ENCODE peak calls at places on chromosome 15, in five cellular contexts. O, A, B, I and S are unnamed samples.

GRCh38 chr15:89818287-89818686 is 3.6 kb upstream of the ANPEP start:
- DNase-seq in O (no peak), A (no peak), B (no peak), I (no peak), S (no peak)

GRCh38 chr15:32125595-32125994 is 95.3 kb downstream of the CHRNA7 start:
- DNase-seq in O (no peak), A (no peak), B (no peak), I (no peak), S (no peak)

GRCh38 chr15:99443056-99443756 is 122.6 kb upstream of the MEF2A start:
- DNase-seq in O (no peak), A (peak), B (no peak), I (peak), S (peak)

GRCh38 chr15:69039516-69040225 is 25.2 kb downstream of the NOX5 start:
- DNase-seq in O (no peak), A (no peak), B (no peak), I (no peak), S (no peak)

GRCh38 chr15:98853593-98854420 is 153.8 kb downstream of the PGPEP1L start:
- DNase-seq in O (peak), A (no peak), B (no peak), I (no peak), S (peak)

GRCh38 chr15:78859971-78860733 is 12.5 kb upstream of the MORF4L1 start:
- DNase-seq in O (peak), A (peak), B (peak), I (peak), S (peak)

GRCh38 chr15:43168192-43169107 is 16.8 kb upstream of the CCNDBP1 start:
- DNase-seq in O (peak), A (no peak), B (no peak), I (no peak), S (no peak)

GRCh38 chr15:50883903-50884302 is 24.6 kb upstream of the AP4E1 start:
- DNase-seq in O (peak), A (no peak), B (no peak), I (no peak), S (no peak)

GRCh38 chr15:82108489-82109078 is 62.8 kb upstream of the MEX3B start:
- DNase-seq in O (peak), A (peak), B (peak), I (peak), S (peak)

GRCh38 chr15:27706300-27706699 is 392.8 kb downstream of the OCA2 start:
- DNase-seq in O (no peak), A (no peak), B (no peak), I (no peak), S (no peak)

GRCh38 chr15:68921926-68922325 is 8.4 kb upstream of the SPESP1 start:
- DNase-seq in O (peak), A (no peak), B (no peak), I (no peak), S (no peak)

GRCh38 chr15:99051308-99051707 is 43.7 kb upstream of the PGPEP1L start:
- DNase-seq in O (no peak), A (no peak), B (no peak), I (no peak), S (no peak)

GRCh38 chr15:100779331-100780207 is 100.1 kb upstream of the ALDH1A3 start:
- DNase-seq in O (no peak), A (no peak), B (no peak), I (no peak), S (peak)

GRCh38 chr15:34223904-34224596 is 766 bp upstream of the EMC4 start:
- DNase-seq in O (no peak), A (peak), B (no peak), I (no peak), S (no peak)

GRCh38 chr15:66623801-66624453 is 58.1 kb upstream of the LCTL start:
- DNase-seq in O (no peak), A (no peak), B (no peak), I (no peak), S (no peak)

GRCh38 chr15:89948796-89949195 is 36.0 kb upstream of the ARPIN start:
- DNase-seq in O (no peak), A (no peak), B (no peak), I (no peak), S (no peak)

GRCh38 chr15:49225572-49226281 is 55.7 kb downstream of the GALK2 start:
- DNase-seq in O (peak), A (no peak), B (no peak), I (no peak), S (no peak)

GRCh38 chr15:90774731-90775521 is 57.8 kb downstream of the BLM start:
- DNase-seq in O (peak), A (no peak), B (no peak), I (no peak), S (no peak)

GRCh38 chr15:42605281-42605744 is 29.9 kb downstream of the STARD9 start:
- DNase-seq in O (peak), A (no peak), B (no peak), I (no peak), S (no peak)

GRCh38 chr15:98648654-98649537 is 557 bp downstream of the IGF1R start:
- DNase-seq in O (peak), A (peak), B (peak), I (peak), S (peak)

GRCh38 chr15:25175789-25176615 is 221.2 kb downstream of the SNRPN start:
- DNase-seq in O (no peak), A (peak), B (peak), I (no peak), S (peak)

GRCh38 chr15:78374436-78375393 is 34.6 kb downstream of the CRABP1 start:
- DNase-seq in O (no peak), A (peak), B (no peak), I (peak), S (no peak)

GRCh38 chr15:69903476-69904295 is 194.0 kb downstream of the TLE3 start:
- DNase-seq in O (peak), A (no peak), B (no peak), I (no peak), S (no peak)

GRCh38 chr15:25792128-25792527 is 71.0 kb downstream of the ATP10A start:
- DNase-seq in O (no peak), A (no peak), B (no peak), I (no peak), S (peak)

GRCh38 chr15:84588053-84588874 is 12.5 kb upstream of the ZSCAN2 start:
- DNase-seq in O (peak), A (peak), B (peak), I (peak), S (peak)

GRCh38 chr15:31136016-31136415 is 34.5 kb upstream of the TRPM1 start:
- DNase-seq in O (no peak), A (no peak), B (no peak), I (no peak), S (no peak)

GRCh38 chr15:64246364-64247189 is 83.8 kb upstream of the PPIB start:
- DNase-seq in O (peak), A (no peak), B (no peak), I (no peak), S (no peak)

GRCh38 chr15:90851945-90852344 is 16.4 kb upstream of the FURIN start:
- DNase-seq in O (no peak), A (no peak), B (no peak), I (no peak), S (no peak)

GRCh38 chr15:74128785-74129350 is 1.5 kb upstream of the ISLR2 start:
- DNase-seq in O (no peak), A (no peak), B (no peak), I (no peak), S (no peak)

GRCh38 chr15:92882697-92883642 is 17.2 kb upstream of the CHD2 start:
- DNase-seq in O (no peak), A (peak), B (peak), I (peak), S (peak)

GRCh38 chr15:73838795-73839565 is 34.4 kb upstream of the TBC1D21 start:
- DNase-seq in O (peak), A (no peak), B (peak), I (peak), S (no peak)

GRCh38 chr15:66246937-66247336 is 6.6 kb downstream of the MEGF11 start:
- DNase-seq in O (no peak), A (no peak), B (no peak), I (no peak), S (no peak)

GRCh38 chr15:47027322-47027946 is 689.9 kb upstream of the SEMA6D start:
- DNase-seq in O (no peak), A (no peak), B (no peak), I (no peak), S (no peak)

GRCh38 chr15:31856581-31856980 is 173.7 kb upstream of the CHRNA7 start:
- DNase-seq in O (no peak), A (no peak), B (no peak), I (no peak), S (no peak)

GRCh38 chr15:99408236-99409096 is 157.2 kb downstream of the LRRC28 start:
- DNase-seq in O (peak), A (no peak), B (peak), I (no peak), S (peak)

GRCh38 chr15:79475312-79475711 is 43.2 kb downstream of the MINAR1 start:
- DNase-seq in O (peak), A (no peak), B (no peak), I (no peak), S (no peak)

GRCh38 chr15:45129651-45130129 is at the start of the genes DUOX1 and DUOXA1:
- DNase-seq in O (no peak), A (peak), B (peak), I (no peak), S (peak)
- H3K4me3 ChIP-seq in O (no peak), A (peak), B (peak), I (no peak), S (peak)

DNA sequence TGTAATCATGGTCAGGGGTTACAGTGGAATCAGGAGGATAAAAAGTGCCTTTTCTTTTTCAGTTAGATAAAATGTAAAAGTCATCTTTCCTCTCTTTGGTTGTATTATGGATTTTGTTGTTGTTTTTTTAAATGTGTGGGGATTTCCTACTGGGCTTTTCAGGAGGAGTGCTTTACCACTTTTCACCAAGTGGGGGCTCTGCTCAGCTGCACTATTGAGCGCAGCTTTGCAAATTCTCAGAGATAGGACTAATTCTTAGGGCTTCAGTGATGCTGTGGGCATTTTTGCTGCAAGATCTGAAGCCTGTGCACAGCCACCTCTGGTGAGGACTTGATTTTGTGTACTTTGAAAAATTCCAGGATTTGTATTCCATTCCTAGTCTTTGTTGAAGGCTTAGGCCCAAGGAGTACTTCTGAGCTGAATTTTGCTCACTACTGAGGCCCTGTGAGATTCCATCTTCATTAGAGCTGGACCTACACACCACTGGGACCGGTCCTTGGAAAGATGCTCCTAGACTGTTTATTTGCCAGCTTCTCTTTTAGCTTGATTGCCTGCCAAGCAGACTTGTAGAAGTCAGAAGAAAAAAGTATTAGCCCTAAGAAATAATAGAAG is 7.5 kb downstream of the GNB5 start:
- DNase-seq in O (peak), A (no peak), B (no peak), I (no peak), S (no peak)
- H3K4me3 ChIP-seq in O (no peak), A (no peak), B (no peak), I (no peak), S (no peak)

DNA sequence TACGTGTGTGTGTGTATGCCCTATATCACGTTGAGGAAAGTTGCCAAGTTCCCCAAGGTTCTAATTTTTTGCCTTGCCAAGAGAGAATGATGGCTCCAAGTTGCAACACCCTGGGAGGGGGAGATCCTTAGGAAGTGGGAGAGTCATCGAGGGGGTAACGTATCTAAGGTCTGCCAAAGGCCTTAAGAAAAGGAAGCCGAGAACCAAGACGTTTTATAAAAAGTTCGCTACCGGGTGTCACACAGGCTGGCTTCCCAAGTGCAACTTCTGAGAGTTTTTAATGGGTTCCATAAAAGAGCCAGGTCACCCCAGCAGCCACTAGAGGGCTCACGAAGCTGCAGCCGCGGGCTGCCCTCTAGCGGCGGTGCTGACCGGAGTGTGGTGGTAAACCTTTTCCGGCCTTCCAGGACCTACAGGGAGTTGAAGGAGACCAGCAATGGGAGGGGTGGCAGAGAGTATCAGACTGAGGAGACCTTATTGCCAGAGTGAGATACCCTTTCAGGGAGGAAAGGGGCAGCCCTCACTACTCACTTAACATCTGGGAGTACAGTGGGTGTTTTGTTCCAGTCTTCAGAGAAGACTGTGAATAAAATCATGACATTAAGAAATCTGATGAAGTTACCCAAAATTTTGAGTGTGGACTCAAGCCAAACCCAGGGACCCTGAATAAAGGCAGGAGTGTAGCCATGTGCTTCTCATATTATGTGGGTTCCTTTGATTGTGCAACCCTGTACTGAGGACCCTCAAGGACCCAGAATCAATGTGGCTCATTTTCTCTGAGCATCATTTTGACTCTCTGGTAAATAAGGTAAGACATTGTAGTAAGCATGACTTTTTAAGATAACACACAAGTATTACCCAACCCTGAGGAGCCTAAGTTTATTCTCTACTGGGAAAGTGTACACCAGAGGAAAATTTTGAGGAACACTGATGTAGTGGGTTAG is 2.5 kb upstream of the RFX7 start:
- DNase-seq in O (peak), A (peak), B (peak), I (peak), S (peak)
- H3K4me3 ChIP-seq in O (peak), A (peak), B (peak), I (no peak), S (peak)

GRCh38 chr15:40252141-40252437 is 13.2 kb downstream of the PAK6 start:
- DNase-seq in O (no peak), A (no peak), B (peak), I (no peak), S (no peak)
- H3K4me3 ChIP-seq in O (no peak), A (peak), B (peak), I (peak), S (peak)

DNA sequence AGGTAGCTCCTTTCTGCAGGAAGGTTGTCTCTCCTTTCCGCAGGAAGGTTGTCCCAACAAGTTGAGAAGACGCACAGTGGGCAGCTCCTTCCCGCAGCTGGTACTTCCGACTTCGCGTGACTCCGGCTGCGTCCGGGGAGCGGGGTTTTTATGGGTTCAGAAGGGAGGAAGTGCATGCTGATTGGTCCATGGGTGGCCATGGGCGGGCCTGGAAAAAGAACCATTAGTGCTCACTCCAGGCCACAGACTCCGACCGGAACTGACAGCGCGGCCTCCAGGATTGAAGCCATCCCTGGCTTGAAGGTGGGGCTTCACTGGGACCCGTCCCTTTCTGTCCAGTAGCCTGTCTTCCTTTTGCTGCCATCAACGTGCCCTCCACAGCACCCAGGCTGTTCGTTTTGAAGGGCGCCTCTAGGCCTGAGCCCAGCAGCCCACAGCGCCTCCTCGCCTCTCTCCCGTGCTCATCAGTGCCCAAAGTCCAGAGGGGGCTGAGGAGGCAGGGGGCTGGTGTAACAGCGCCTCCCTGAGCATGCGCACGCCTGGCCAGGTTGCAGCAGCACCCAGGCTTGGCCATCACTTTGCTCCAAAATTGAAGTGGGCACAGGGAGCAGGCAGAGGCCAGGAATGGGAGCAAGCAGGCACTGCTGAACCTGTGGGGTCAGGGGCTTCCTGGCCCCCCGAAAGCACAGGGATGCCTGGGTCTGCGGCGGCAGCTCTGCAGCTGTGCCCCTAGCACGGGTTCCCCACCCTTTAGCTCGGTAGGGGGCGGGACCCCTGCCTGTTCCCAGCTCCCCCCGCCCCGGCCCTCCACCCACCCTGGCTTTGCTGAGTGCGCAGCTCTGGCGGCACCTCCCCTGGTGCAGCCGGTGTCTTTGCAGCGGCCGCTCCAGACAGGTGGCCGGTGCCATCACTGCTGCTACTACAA is 330.6 kb upstream of the MCTP2 start:
- DNase-seq in O (no peak), A (no peak), B (no peak), I (peak), S (no peak)
- H3K4me3 ChIP-seq in O (no peak), A (no peak), B (no peak), I (no peak), S (no peak)

DNA sequence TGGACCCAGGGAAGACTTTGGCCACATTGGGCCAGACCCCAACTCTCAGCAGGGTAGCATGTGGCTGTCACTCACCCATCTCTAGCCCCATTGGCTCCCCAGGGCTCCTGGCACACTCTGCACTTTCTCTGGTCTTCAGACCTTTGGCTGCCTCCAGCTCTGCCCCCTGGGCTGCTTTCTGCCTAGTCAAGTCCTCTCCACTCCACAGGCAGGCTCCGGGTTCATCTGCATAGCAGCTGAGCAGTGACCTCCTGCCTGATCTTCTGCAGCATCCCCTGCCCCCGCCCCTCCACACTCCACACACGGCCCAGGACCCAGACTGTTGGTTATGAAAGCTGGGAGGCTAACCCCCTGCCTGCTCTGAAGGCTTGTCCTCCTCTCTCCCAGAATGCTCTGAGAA is 8.4 kb upstream of the C15orf39 start:
- DNase-seq in O (no peak), A (no peak), B (no peak), I (no peak), S (no peak)
- H3K4me3 ChIP-seq in O (no peak), A (no peak), B (no peak), I (no peak), S (no peak)

GRCh38 chr15:76343313-76343996 is 6.9 kb downstream of the ISL2 start:
- DNase-seq in O (no peak), A (no peak), B (no peak), I (no peak), S (no peak)

GRCh38 chr15:76342046-76342381 is 5.4 kb downstream of the ISL2 start:
- DNase-seq in O (peak), A (no peak), B (no peak), I (no peak), S (no peak)

GRCh38 chr15:76340802-76341365 is 4.3 kb downstream of the ISL2 start:
- DNase-seq in O (no peak), A (peak), B (no peak), I (peak), S (no peak)

GRCh38 chr15:76341366-76342045 is 4.9 kb downstream of the ISL2 start:
- DNase-seq in O (peak), A (peak), B (no peak), I (peak), S (no peak)

DNA sequence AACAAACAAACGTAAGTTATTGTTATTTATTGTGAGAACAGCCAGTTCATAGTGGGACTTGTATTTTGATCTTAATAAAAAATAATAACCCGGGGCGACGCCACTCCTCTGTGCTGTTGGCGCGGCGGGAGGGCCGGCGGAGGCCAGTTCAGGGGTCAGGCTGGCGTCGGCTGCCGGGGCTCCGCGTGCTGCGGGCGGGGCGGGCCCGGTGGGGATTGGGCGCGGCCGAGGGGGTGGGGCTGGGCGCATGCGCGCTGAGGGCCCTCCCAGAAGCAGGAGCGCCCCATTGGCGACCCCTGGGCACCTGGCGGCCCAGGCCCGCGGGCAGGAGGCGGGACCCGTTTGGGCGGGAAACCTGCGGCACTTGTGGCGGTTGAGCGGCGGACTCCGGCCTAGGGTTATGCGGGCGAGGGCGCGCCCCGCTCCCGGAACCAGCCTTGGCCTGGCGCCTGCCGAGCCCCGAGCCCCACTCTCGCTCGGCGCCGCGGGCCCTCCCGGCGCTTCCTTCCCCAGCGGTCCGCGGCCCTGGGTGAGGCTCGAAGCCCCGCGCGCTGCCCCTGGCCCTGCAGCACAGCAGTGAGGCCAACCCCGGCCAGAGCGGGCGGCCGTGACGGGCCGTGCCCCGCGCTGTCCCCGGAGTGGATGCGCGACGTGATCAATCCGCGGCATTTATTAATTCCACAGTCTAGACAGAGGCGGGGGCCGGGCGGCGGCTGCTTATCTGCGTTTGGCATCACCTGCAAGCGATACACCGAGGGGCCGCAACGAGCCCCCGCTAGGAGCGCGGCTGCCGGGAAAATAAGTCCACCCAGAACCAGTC is 6.0 kb downstream of the ISL2 start:
- DNase-seq in O (no peak), A (peak), B (no peak), I (no peak), S (no peak)
- H3K4me3 ChIP-seq in O (no peak), A (peak), B (peak), I (no peak), S (no peak)